ENCODE peak calls at places on chromosomes 3 and 15, in ten cellular contexts. One of them, this sample, is unnamed.

GRCh38 chr3:28328188-28329151 is 20.1 kb upstream of the ZCWPW2 start:
- DNase-seq in colonic mucosa: no peak
- DNase-seq in fibroblast of lung: peak; percentile 7
- DNase-seq in neural progenitor cell: peak; percentile 16
- DNase-seq in MM.1S: peak; percentile 46
- DNase-seq in SK-N-SH: no peak
- DNase-seq in mesendoderm: peak; percentile 25
- DNase-seq in neuronal stem cell: peak; percentile 8
- DNase-seq in IMR-90: peak; percentile 33
- DNase-seq in DND-41: no peak
- DNase-seq in this sample: no peak

GRCh38 chr15:66619152-66619903 is 53.5 kb upstream of the LCTL start:
- DNase-seq in IMR-90: peak; percentile 68
- DNase-seq in colonic mucosa: peak; percentile 85
- DNase-seq in fibroblast of lung: peak; percentile 58
- DNase-seq in mesendoderm: peak; percentile 91
- DNase-seq in neural progenitor cell: peak; percentile 86
- DNase-seq in neuronal stem cell: peak; percentile 62
- DNase-seq in DND-41: peak; percentile 52
- DNase-seq in SK-N-SH: peak; percentile 90
- DNase-seq in MM.1S: peak; percentile 61
- DNase-seq in this sample: no peak

GRCh38 chr15:74657846-74658245 is 38.0 kb downstream of the EDC3 start:
- DNase-seq in mesendoderm: peak; percentile 4
- DNase-seq in DND-41: no peak
- DNase-seq in MM.1S: no peak
- DNase-seq in neuronal stem cell: no peak
- DNase-seq in IMR-90: peak; percentile 52
- DNase-seq in colonic mucosa: no peak
- DNase-seq in fibroblast of lung: peak; percentile 83
- DNase-seq in neural progenitor cell: no peak
- DNase-seq in SK-N-SH: no peak
- DNase-seq in this sample: no peak

GRCh38 chr3:180311242-180311641 is 274.5 kb upstream of the PEX5L start:
- DNase-seq in SK-N-SH: no peak
- DNase-seq in colonic mucosa: no peak
- DNase-seq in IMR-90: no peak
- DNase-seq in fibroblast of lung: peak; percentile 2
- DNase-seq in neuronal stem cell: no peak
- DNase-seq in MM.1S: no peak
- DNase-seq in DND-41: no peak
- DNase-seq in neural progenitor cell: no peak
- DNase-seq in mesendoderm: peak; percentile 8
- DNase-seq in this sample: no peak

GRCh38 chr3:113136071-113136470 is 75.3 kb upstream of the BOC start:
- DNase-seq in DND-41: no peak
- DNase-seq in neural progenitor cell: peak; percentile 27
- DNase-seq in neuronal stem cell: no peak
- DNase-seq in IMR-90: peak; percentile 27
- DNase-seq in MM.1S: peak; percentile 33
- DNase-seq in SK-N-SH: no peak
- DNase-seq in fibroblast of lung: no peak
- DNase-seq in colonic mucosa: no peak
- DNase-seq in mesendoderm: peak; percentile 15
- DNase-seq in this sample: no peak

GRCh38 chr3:27720899-27721716 is 1.0 kb downstream of the EOMES start:
- DNase-seq in SK-N-SH: peak; percentile 39
- DNase-seq in MM.1S: no peak
- DNase-seq in mesendoderm: peak; percentile 90
- DNase-seq in neuronal stem cell: no peak
- DNase-seq in IMR-90: no peak
- DNase-seq in colonic mucosa: no peak
- DNase-seq in DND-41: no peak
- DNase-seq in fibroblast of lung: no peak
- DNase-seq in neural progenitor cell: peak; percentile 64
- DNase-seq in this sample: no peak

GRCh38 chr15:85828026-85828597 is 33.4 kb upstream of the KLHL25 start:
- DNase-seq in colonic mucosa: no peak
- DNase-seq in SK-N-SH: no peak
- DNase-seq in mesendoderm: no peak
- DNase-seq in neuronal stem cell: no peak
- DNase-seq in neural progenitor cell: no peak
- DNase-seq in DND-41: no peak
- DNase-seq in MM.1S: no peak
- DNase-seq in fibroblast of lung: no peak
- DNase-seq in IMR-90: no peak
- DNase-seq in this sample: no peak

GRCh38 chr15:80828796-80829195 is 49.6 kb downstream of the CEMIP start:
- DNase-seq in fibroblast of lung: no peak
- DNase-seq in colonic mucosa: no peak
- DNase-seq in SK-N-SH: no peak
- DNase-seq in IMR-90: no peak
- DNase-seq in mesendoderm: no peak
- DNase-seq in MM.1S: no peak
- DNase-seq in neural progenitor cell: no peak
- DNase-seq in neuronal stem cell: no peak
- DNase-seq in DND-41: no peak
- DNase-seq in this sample: no peak

GRCh38 chr15:42724276-42724675 is 12.7 kb downstream of the CDAN1 start:
- DNase-seq in MM.1S: no peak
- DNase-seq in neural progenitor cell: no peak
- DNase-seq in IMR-90: no peak
- DNase-seq in SK-N-SH: peak; percentile 3
- DNase-seq in DND-41: no peak
- DNase-seq in neuronal stem cell: no peak
- DNase-seq in mesendoderm: no peak
- DNase-seq in colonic mucosa: no peak
- DNase-seq in fibroblast of lung: no peak
- DNase-seq in this sample: no peak

GRCh38 chr3:100340527-100340926 is 6.0 kb downstream of the NIT2 start:
- DNase-seq in SK-N-SH: no peak
- DNase-seq in IMR-90: no peak
- DNase-seq in neural progenitor cell: no peak
- DNase-seq in mesendoderm: no peak
- DNase-seq in MM.1S: no peak
- DNase-seq in DND-41: no peak
- DNase-seq in neuronal stem cell: no peak
- DNase-seq in fibroblast of lung: no peak
- DNase-seq in colonic mucosa: no peak
- DNase-seq in this sample: no peak

GRCh38 chr15:40241305-40242215 is 2.7 kb downstream of the PAK6 start:
- DNase-seq in neuronal stem cell: no peak
- DNase-seq in fibroblast of lung: no peak
- DNase-seq in neural progenitor cell: no peak
- DNase-seq in DND-41: no peak
- DNase-seq in mesendoderm: no peak
- DNase-seq in MM.1S: no peak
- DNase-seq in colonic mucosa: no peak
- DNase-seq in SK-N-SH: no peak
- DNase-seq in IMR-90: no peak
- DNase-seq in this sample: no peak

GRCh38 chr3:48407542-48408099 is 22.3 kb downstream of the PLXNB1 start:
- DNase-seq in mesendoderm: peak; percentile 59
- DNase-seq in DND-41: no peak
- DNase-seq in IMR-90: no peak
- DNase-seq in SK-N-SH: no peak
- DNase-seq in MM.1S: no peak
- DNase-seq in fibroblast of lung: no peak
- DNase-seq in neuronal stem cell: no peak
- DNase-seq in colonic mucosa: no peak
- DNase-seq in neural progenitor cell: no peak
- DNase-seq in this sample: no peak
- H3K36me3 ChIP-seq in mesendoderm: peaks cover 32% of the 10 kb centered on the region
- H3K36me3 ChIP-seq in DND-41: no peaks in the 10 kb centered on the region
- H3K36me3 ChIP-seq in IMR-90: peaks cover 77% of the 10 kb centered on the region
- H3K36me3 ChIP-seq in SK-N-SH: no peaks in the 10 kb centered on the region
- H3K36me3 ChIP-seq in MM.1S: no peaks in the 10 kb centered on the region
- H3K36me3 ChIP-seq in fibroblast of lung: peaks cover 12% of the 10 kb centered on the region
- H3K36me3 ChIP-seq in neuronal stem cell: peaks cover 100% of the 10 kb centered on the region
- H3K36me3 ChIP-seq in colonic mucosa: peaks cover 11% of the 10 kb centered on the region
- H3K36me3 ChIP-seq in neural progenitor cell: no peaks in the 10 kb centered on the region
- H3K36me3 ChIP-seq in this sample: peaks cover 87% of the 10 kb centered on the region

GRCh38 chr3:72273615-72274014 is 488.7 kb upstream of the PROK2 start:
- DNase-seq in MM.1S: no peak
- DNase-seq in DND-41: no peak
- DNase-seq in SK-N-SH: no peak
- DNase-seq in neural progenitor cell: peak; percentile 63
- DNase-seq in neuronal stem cell: no peak
- DNase-seq in colonic mucosa: no peak
- DNase-seq in fibroblast of lung: peak; percentile 97
- DNase-seq in mesendoderm: peak; percentile 94
- DNase-seq in IMR-90: peak; percentile 90
- DNase-seq in this sample: no peak
- H3K9ac ChIP-seq in MM.1S: no peak overlapping the region
- H3K9ac ChIP-seq in DND-41: no peak overlapping the region
- H3K9ac ChIP-seq in SK-N-SH: no peak overlapping the region
- H3K9ac ChIP-seq in neural progenitor cell: no peak overlapping the region
- H3K9ac ChIP-seq in neuronal stem cell: no peak overlapping the region
- H3K9ac ChIP-seq in colonic mucosa: no peak overlapping the region
- H3K9ac ChIP-seq in fibroblast of lung: no peak overlapping the region
- H3K9ac ChIP-seq in mesendoderm: no peak overlapping the region
- H3K9ac ChIP-seq in IMR-90: no peak overlapping the region
- H3K9ac ChIP-seq in this sample: no peak overlapping the region

DNA sequence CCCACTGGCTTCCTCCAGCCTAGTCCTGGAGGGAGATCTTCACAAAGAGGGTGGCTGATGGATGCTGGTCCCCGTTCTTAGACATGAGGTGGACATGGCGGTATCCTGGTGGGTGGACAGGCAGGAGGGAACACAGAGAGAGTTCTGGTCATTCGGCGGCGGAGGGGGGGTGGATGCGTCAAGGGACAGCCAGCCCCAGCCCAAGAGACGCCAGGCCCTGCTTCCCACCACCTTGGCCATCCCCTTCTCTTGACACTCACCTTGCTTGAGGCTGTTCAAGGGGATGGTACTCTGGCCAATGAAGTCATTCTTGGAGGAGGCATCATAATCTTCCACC is 17.1 kb downstream of the VILL start:
- DNase-seq in mesendoderm: no peak
- DNase-seq in neuronal stem cell: no peak
- DNase-seq in neural progenitor cell: no peak
- DNase-seq in DND-41: no peak
- DNase-seq in IMR-90: no peak
- DNase-seq in SK-N-SH: no peak
- DNase-seq in fibroblast of lung: no peak
- DNase-seq in MM.1S: no peak
- DNase-seq in colonic mucosa: no peak
- DNase-seq in this sample: no peak
- H3K36me3 ChIP-seq in mesendoderm: no peaks in the 10 kb centered on the region
- H3K36me3 ChIP-seq in neuronal stem cell: peaks cover 77% of the 10 kb centered on the region
- H3K36me3 ChIP-seq in neural progenitor cell: no peaks in the 10 kb centered on the region
- H3K36me3 ChIP-seq in DND-41: peaks cover 58% of the 10 kb centered on the region
- H3K36me3 ChIP-seq in IMR-90: peaks cover 29% of the 10 kb centered on the region
- H3K36me3 ChIP-seq in SK-N-SH: no peaks in the 10 kb centered on the region
- H3K36me3 ChIP-seq in fibroblast of lung: peaks cover 5% of the 10 kb centered on the region
- H3K36me3 ChIP-seq in MM.1S: no peaks in the 10 kb centered on the region
- H3K36me3 ChIP-seq in colonic mucosa: no peaks in the 10 kb centered on the region
- H3K36me3 ChIP-seq in this sample: no peaks in the 10 kb centered on the region

GRCh38 chr3:142228964-142229363 is 3.6 kb upstream of the GK5 start:
- DNase-seq in neuronal stem cell: no peak
- DNase-seq in colonic mucosa: no peak
- DNase-seq in fibroblast of lung: no peak
- DNase-seq in SK-N-SH: no peak
- DNase-seq in DND-41: no peak
- DNase-seq in IMR-90: no peak
- DNase-seq in neural progenitor cell: no peak
- DNase-seq in mesendoderm: no peak
- DNase-seq in MM.1S: no peak
- DNase-seq in this sample: no peak

GRCh38 chr3:142226474-142226873 is 1.1 kb upstream of the GK5 start:
- DNase-seq in SK-N-SH: no peak
- DNase-seq in neuronal stem cell: no peak
- DNase-seq in DND-41: no peak
- DNase-seq in fibroblast of lung: no peak
- DNase-seq in mesendoderm: peak; percentile 37
- DNase-seq in IMR-90: no peak
- DNase-seq in neural progenitor cell: peak; percentile 28
- DNase-seq in MM.1S: no peak
- DNase-seq in colonic mucosa: no peak
- DNase-seq in this sample: no peak

GRCh38 chr3:142223282-142223681 is 2.1 kb downstream of the GK5 start:
- DNase-seq in DND-41: no peak
- DNase-seq in IMR-90: no peak
- DNase-seq in neuronal stem cell: no peak
- DNase-seq in neural progenitor cell: no peak
- DNase-seq in SK-N-SH: no peak
- DNase-seq in MM.1S: no peak
- DNase-seq in mesendoderm: no peak
- DNase-seq in fibroblast of lung: no peak
- DNase-seq in colonic mucosa: no peak
- DNase-seq in this sample: no peak

GRCh38 chr3:142224482-142225072 is 808 bp downstream of the GK5 start:
- DNase-seq in neural progenitor cell: no peak
- DNase-seq in colonic mucosa: no peak
- DNase-seq in MM.1S: no peak
- DNase-seq in mesendoderm: no peak
- DNase-seq in IMR-90: no peak
- DNase-seq in DND-41: no peak
- DNase-seq in SK-N-SH: no peak
- DNase-seq in fibroblast of lung: no peak
- DNase-seq in neuronal stem cell: no peak
- DNase-seq in this sample: no peak

DNA sequence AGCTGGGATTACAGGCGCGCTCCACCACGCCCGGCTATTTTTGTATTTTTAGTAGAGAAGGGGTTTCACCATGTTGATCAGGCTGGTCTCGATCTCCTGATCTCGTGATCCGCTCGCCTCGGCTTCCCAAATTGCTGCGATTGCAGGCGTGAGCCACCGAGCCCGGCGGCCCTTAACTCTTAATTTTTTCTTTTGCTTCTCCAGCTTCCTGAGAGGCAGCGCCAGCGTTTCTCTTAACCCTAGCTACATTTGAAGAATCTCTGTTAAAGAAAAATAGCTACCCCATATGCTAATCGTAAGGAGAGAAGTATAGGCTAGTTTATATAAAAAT is 465 bp upstream of the GK5 start:
- DNase-seq in IMR-90: no peak
- DNase-seq in fibroblast of lung: no peak
- DNase-seq in neuronal stem cell: no peak
- DNase-seq in colonic mucosa: no peak
- DNase-seq in MM.1S: no peak
- DNase-seq in mesendoderm: no peak
- DNase-seq in SK-N-SH: no peak
- DNase-seq in neural progenitor cell: no peak
- DNase-seq in DND-41: no peak
- DNase-seq in this sample: no peak
- H3K9ac ChIP-seq in IMR-90: no peak overlapping the region
- H3K9ac ChIP-seq in fibroblast of lung: no peak overlapping the region
- H3K9ac ChIP-seq in neuronal stem cell: no peak overlapping the region
- H3K9ac ChIP-seq in colonic mucosa: no peak overlapping the region
- H3K9ac ChIP-seq in MM.1S: no peak overlapping the region
- H3K9ac ChIP-seq in mesendoderm: no peak overlapping the region
- H3K9ac ChIP-seq in SK-N-SH: peak overlapping the region; percentile 76
- H3K9ac ChIP-seq in neural progenitor cell: no peak overlapping the region
- H3K9ac ChIP-seq in DND-41: peak overlapping the region; percentile 67
- H3K9ac ChIP-seq in this sample: peak overlapping the region; percentile 83

DNA sequence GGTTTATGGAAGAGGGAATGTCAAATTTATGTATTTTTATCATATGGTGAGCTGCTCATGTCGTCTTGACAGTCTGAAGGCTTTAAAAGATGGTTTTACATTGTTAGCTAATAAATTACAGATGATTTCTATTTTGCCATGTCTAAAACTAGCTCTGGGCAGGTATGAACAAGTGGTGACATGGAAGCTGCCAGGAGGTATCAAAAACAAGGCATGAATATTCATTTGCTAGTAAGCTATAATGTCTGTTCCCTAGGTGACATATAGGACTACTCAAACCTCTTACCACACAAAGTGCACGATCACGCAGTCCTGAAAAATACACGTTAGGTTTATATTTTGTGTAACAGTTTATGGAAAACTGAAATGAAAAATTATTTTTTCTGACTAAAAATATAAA is 34.8 kb downstream of the ST3GAL6 start:
- DNase-seq in SK-N-SH: no peak
- DNase-seq in MM.1S: no peak
- DNase-seq in IMR-90: no peak
- DNase-seq in neuronal stem cell: no peak
- DNase-seq in DND-41: no peak
- DNase-seq in colonic mucosa: no peak
- DNase-seq in fibroblast of lung: no peak
- DNase-seq in neural progenitor cell: no peak
- DNase-seq in mesendoderm: no peak
- DNase-seq in this sample: no peak
- H3K36me3 ChIP-seq in SK-N-SH: peaks cover 77% of the 10 kb centered on the region
- H3K36me3 ChIP-seq in MM.1S: peaks cover 19% of the 10 kb centered on the region
- H3K36me3 ChIP-seq in IMR-90: peaks cover 23% of the 10 kb centered on the region
- H3K36me3 ChIP-seq in neuronal stem cell: peaks cover 79% of the 10 kb centered on the region
- H3K36me3 ChIP-seq in DND-41: peaks cover 20% of the 10 kb centered on the region
- H3K36me3 ChIP-seq in colonic mucosa: no peaks in the 10 kb centered on the region
- H3K36me3 ChIP-seq in fibroblast of lung: peaks cover 6% of the 10 kb centered on the region
- H3K36me3 ChIP-seq in neural progenitor cell: no peaks in the 10 kb centered on the region
- H3K36me3 ChIP-seq in mesendoderm: peaks cover 5% of the 10 kb centered on the region
- H3K36me3 ChIP-seq in this sample: peaks cover 11% of the 10 kb centered on the region

This sample was measured in keratinocyte.